ENCODE peak calls at places on chromosomes 2 and 18, in eight cellular contexts. Q is suprapubic skin, Z is pancreas, U is HFF-Myc, L is heart left ventricle, R is brain microvascular endothelial cell, V is sigmoid colon, T is IMR-90. I is an unnamed sample.

GRCh38 chr2:216023055-216023648 is 9.8 kb upstream of the MREG start:
- DNase-seq in R (peak), U (no peak), L (no peak), Q (no peak), T (peak), V (no peak), Z (peak), I (peak)

GRCh38 chr2:109715302-109715937 is 78.7 kb upstream of the RGPD5 start:
- DNase-seq in Q (peak), V (peak), R (no peak), T (no peak), Z (peak), L (no peak), U (no peak), I (peak)

GRCh38 chr2:51780353-51780752 is 748.4 kb upstream of the NRXN1 start:
- DNase-seq in T (no peak), Z (no peak), R (no peak), L (no peak), Q (no peak), U (no peak), V (peak), I (no peak)

GRCh38 chr2:201220102-201220570 is 37.2 kb downstream of the CASP10 start:
- DNase-seq in U (no peak), V (no peak), R (no peak), Z (peak), L (peak), Q (no peak), T (no peak), I (no peak)

GRCh38 chr2:101473911-101474751 is 781 bp downstream of the RFX8 start:
- DNase-seq in R (peak), T (peak), Z (no peak), Q (no peak), V (peak), U (no peak), L (peak), I (peak)

GRCh38 chr18:22324191-22325131 is 93.3 kb downstream of the CTAGE1 start:
- DNase-seq in Z (peak), R (no peak), L (peak), U (no peak), T (no peak), V (no peak), Q (no peak), I (peak)

GRCh38 chr2:9699139-9699823 is 68.5 kb upstream of the YWHAQ start:
- DNase-seq in U (peak), L (no peak), T (peak), V (peak), Q (no peak), R (peak), Z (no peak), I (peak)

GRCh38 chr2:162582357-162582798 is 238.4 kb downstream of the GCA start:
- DNase-seq in R (peak), L (no peak), V (no peak), T (no peak), Q (no peak), U (no peak), Z (peak), I (peak)

GRCh38 chr2:240983996-240984498 is 14.4 kb upstream of the SNED1 start:
- DNase-seq in Q (peak), R (no peak), Z (peak), T (no peak), V (peak), U (no peak), L (no peak), I (no peak)

GRCh38 chr2:207796585-207797350 is 27.1 kb upstream of the FZD5 start:
- DNase-seq in V (no peak), R (no peak), Q (no peak), U (no peak), L (no peak), T (peak), Z (no peak), I (peak)

GRCh38 chr2:47016172-47016913 is 100.7 kb upstream of the MCFD2 start:
- DNase-seq in V (no peak), L (no peak), Z (no peak), R (peak), T (peak), Q (no peak), U (peak), I (peak)

DNA sequence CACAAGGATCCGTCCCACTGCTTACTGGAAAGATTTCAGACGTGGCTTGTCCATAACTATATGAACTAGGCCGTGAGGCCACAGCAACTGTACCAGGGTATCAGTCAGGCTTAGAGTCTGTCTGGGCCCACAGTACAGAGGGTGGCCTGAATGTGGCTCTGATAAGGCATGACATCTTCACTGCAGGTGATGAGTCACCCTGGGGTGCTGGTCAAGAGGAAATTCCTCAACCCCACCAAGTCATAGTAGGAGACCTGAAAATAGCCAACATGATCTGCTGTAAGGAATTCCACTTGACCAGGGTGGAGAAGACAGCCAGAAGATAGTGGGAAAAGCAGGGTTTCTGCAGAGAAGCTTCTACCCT is 107.7 kb downstream of the INHBB start:
- DNase-seq in L (no peak), U (no peak), R (peak), Z (no peak), V (no peak), T (peak), Q (no peak), I (peak)
- H3K4me3 ChIP-seq in L (no peak), U (no peak), R (no peak), Z (no peak), V (no peak), T (no peak), Q (no peak), I (no peak)

GRCh38 chr2:221263572-221263971 is 308.5 kb downstream of the EPHA4 start:
- DNase-seq in U (no peak), L (no peak), R (no peak), Z (no peak), Q (no peak), V (no peak), T (no peak), I (no peak)

GRCh38 chr2:221262651-221263050 is 309.5 kb downstream of the EPHA4 start:
- DNase-seq in L (no peak), T (no peak), V (no peak), R (no peak), Q (no peak), U (no peak), Z (no peak), I (no peak)

GRCh38 chr2:221268631-221269030 is 303.5 kb downstream of the EPHA4 start:
- DNase-seq in R (no peak), Q (no peak), T (no peak), L (no peak), V (no peak), Z (no peak), U (no peak), I (no peak)

GRCh38 chr2:221258464-221258863 is 313.6 kb downstream of the EPHA4 start:
- DNase-seq in L (no peak), Q (no peak), U (no peak), V (no peak), R (no peak), Z (no peak), T (no peak), I (no peak)

DNA sequence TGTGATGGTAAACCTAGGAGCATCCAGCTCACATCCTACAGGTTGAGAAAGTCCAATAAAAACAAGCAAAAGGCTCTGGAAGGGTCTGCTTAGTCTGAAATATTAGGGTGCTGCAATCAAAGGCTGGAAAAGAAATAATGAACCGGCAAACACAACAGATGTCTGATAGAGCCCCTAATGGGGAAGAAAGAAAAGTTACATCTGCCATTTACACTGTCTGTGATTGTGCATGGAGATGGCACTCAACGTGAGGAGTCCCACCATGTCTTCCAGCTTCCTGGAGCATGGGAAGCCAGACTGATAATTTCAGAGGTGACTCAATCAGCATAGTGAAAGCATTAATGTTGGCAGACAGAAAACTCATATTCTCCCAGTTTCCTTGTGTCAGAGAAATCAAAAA is 307.8 kb downstream of the EPHA4 start:
- DNase-seq in L (no peak), U (no peak), R (no peak), V (no peak), Z (no peak), Q (no peak), T (no peak), I (no peak)
- TF ChIP-seq CTCF in L (no peak), U (peak), R (peak), V (no peak), Z (no peak), Q (no peak), T (no peak), I (no peak)

DNA sequence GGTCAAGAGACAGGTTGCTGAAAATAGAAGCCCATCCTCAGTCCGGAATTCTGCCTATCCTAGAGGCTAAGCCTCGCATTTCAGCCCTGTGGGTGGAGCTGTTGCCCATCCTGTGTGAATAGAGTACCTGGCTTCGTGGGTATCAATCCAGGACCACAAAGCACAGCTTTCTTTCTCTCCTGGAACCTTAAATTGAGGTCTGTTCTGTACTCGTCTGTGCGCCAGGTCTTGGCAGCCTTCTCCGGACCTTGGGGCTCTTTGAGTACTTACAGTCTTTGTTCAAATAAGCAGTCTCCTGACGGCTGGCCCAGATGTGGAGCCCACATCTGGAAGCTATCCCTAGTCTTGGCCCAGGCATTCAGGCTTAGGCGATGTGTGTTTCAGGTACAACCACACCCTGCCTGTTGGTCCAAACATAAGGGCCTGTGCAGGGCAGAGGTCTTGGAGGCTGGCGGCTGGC is 294.3 kb downstream of the BCL2 start:
- DNase-seq in V (no peak), L (no peak), U (no peak), Q (no peak), R (no peak), Z (no peak), T (no peak), I (peak)
- H3K4me3 ChIP-seq in V (no peak), L (no peak), U (no peak), Q (no peak), R (no peak), Z (no peak), T (no peak), I (no peak)

DNA sequence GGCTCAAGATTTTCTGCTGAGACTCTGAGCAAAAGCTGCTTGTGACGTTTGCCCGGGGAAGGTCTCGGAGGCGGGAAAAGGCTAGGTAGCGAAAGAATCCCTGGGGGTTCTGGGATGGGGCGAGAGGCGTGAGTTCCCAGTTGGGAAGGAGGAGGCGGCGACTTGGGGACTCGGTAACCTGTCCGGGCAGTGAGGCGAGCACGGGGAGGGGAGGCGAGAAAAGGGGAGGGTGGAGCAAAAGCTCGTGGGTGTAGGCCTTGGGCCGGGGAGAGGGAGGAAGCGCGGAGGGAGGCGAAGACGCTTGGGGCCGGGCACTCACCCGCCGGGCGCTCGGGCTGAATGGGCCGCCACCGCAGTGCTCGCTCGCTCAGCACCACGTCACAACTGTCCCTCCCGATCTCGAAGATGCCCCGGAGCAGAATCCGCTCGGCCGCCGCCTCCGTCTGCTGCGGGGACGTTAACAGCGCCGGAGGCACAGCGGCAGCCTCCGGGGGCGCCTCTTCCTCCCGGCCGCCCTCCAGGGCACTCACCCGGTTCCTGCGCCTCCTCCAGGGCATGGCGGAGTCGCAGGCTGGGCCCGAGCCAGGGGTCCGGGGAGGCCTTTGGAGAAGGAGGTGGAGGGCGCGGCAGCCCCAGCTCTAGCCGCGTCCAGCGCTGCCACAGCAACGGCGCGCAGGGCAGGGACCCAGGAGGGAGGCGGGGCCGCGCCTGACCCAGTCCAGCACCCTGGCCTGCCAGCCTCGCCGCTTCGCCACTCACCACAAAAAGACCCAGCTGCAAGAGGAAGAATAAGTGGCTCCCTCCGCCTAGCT is at the start of gene CERKL:
- DNase-seq in T (peak), R (no peak), U (no peak), Q (peak), Z (peak), V (no peak), L (peak), I (no peak)
- TF ChIP-seq CTCF in T (no peak), R (peak), U (no peak), Q (no peak), Z (no peak), V (no peak), L (no peak), I (no peak)

DNA sequence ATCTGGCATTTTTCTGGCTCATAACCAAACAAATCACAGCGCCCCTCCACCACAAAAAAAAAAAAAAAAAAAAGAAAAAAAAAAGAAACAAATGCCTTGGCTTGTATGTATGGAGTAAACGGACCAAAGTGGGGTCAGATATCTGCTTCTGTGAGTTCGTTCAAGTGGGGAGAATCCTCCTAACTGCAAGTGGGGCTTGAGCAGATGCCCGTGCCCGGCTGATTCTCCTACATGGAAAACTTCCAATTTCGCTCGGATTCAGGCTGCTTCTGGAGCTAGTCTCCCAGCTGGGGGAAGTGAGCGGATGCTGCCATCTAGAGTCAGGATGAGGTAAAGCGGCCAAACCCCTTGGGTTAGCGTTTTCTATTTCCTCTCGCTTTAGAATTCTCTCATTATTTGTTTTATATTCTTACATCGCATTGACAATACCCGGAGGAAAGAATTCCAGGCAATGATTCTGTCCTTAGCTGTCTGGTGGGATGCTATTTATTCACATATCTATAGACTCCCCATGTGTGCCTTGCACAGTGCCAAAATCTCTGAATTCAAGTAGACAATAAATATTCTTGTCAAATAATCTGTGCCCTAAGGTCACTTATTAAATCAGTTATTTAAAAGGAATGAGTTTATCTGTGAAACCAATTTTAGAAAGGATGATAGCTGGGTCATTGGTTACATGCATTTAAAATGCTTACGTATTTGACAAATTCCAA is 95.4 kb downstream of the CD8B2 start:
- DNase-seq in V (peak), U (peak), T (peak), Z (peak), R (peak), Q (peak), L (peak), I (peak)
- H3K4me3 ChIP-seq in V (peak), U (peak), T (no peak), Z (peak), R (peak), Q (peak), L (peak), I (peak)

GRCh38 chr2:96906719-96907404 is 37.0 kb upstream of the SEMA4C start:
- DNase-seq in L (peak), T (no peak), V (peak), Z (no peak), U (no peak), Q (no peak), R (no peak), I (peak)
- TF ChIP-seq CTCF in L (no peak), T (no peak), V (no peak), Z (no peak), U (no peak), Q (no peak), R (no peak), I (no peak)

GRCh38 chr2:223747392-223748042 is 89.9 kb downstream of the AP1S3 start:
- DNase-seq in Q (no peak), U (no peak), L (no peak), Z (no peak), V (no peak), R (no peak), T (no peak), I (no peak)
- H3K4me3 ChIP-seq in Q (no peak), U (no peak), L (no peak), Z (no peak), V (no peak), R (no peak), T (no peak), I (no peak)

DNA sequence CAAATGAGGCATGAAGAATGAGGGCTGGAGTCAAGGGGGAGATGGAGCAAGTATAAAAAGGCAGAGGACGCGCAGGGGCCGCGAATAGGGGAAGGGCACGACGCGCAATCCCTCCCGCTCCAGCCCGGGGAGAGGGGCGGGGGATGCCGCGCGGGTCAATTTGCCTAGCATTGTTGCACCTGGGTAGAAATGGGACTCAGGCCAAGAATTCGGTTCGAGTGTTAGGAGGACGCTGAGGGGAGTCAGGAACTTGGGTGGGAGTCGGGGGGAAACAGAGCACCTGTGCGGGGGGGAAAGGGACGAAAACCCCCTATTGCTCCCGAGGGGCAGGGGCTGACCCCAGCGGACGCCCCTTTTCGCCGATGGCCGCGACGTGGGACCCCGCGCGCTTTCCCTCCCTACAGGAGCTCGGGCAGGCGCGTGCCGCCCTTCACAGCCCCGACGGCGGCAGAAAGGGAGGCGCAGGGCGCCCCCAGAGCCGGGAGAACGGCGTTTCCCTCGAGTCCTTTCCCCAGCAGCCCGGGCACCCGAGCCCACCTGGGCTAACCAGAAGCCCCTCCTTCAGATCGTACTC is 425 bp downstream of the PAIP2B start:
- DNase-seq in V (peak), R (no peak), T (no peak), Z (peak), L (peak), Q (peak), U (no peak), I (no peak)
- TF ChIP-seq CTCF in V (no peak), R (no peak), T (no peak), Z (no peak), L (no peak), Q (no peak), U (no peak), I (no peak)

DNA sequence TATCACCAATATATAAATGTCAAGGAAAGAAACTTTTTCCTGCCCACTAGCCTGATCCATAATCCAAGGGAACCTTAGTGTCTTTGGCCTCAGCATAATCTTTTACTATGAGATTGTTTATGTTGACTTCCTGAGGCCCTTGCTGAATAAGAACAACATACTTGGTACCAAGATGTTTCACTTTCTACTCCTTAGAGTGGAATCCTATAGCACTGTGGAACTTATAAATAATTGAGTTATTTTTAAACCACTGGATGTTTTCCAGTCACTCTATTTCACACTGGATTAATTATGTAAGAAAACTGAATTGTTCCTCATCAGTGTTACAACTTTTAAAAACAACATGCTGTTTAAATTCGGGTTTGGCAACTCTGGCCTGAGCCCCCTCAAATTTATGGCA is 637.7 kb upstream of the ZEB2 start:
- DNase-seq in V (no peak), T (peak), Z (no peak), U (no peak), L (no peak), R (no peak), Q (no peak), I (peak)
- H3K4me3 ChIP-seq in V (no peak), T (no peak), Z (no peak), U (no peak), L (no peak), R (no peak), Q (no peak), I (no peak)